ENCODE peak calls at places on chromosome 15, in six cellular contexts. One of them, this sample, is unnamed.

GRCh38 chr15:60062826-60063225 is 58.7 kb downstream of the FOXB1 start:
- DNase-seq in CD8-positive, alpha-beta T cell: no peak
- DNase-seq in mammary epithelial cell: peak; percentile 62
- DNase-seq in H9: no peak
- DNase-seq in stomach: no peak
- DNase-seq in heart right ventricle: no peak
- DNase-seq in this sample: no peak

GRCh38 chr15:99944131-99944530 is 210.9 kb upstream of the LYSMD4 start:
- DNase-seq in CD8-positive, alpha-beta T cell: no peak
- DNase-seq in mammary epithelial cell: no peak
- DNase-seq in H9: no peak
- DNase-seq in stomach: no peak
- DNase-seq in heart right ventricle: no peak
- DNase-seq in this sample: peak; percentile 22

GRCh38 chr15:56273724-56274123 is 30.0 kb upstream of the RFX7 start:
- DNase-seq in CD8-positive, alpha-beta T cell: no peak
- DNase-seq in mammary epithelial cell: no peak
- DNase-seq in H9: no peak
- DNase-seq in stomach: no peak
- DNase-seq in heart right ventricle: no peak
- DNase-seq in this sample: no peak

GRCh38 chr15:65824031-65824743 is 32.1 kb upstream of the DENND4A start:
- DNase-seq in CD8-positive, alpha-beta T cell: no peak
- DNase-seq in mammary epithelial cell: peak; percentile 59
- DNase-seq in H9: peak; percentile 82
- DNase-seq in stomach: peak; percentile 57
- DNase-seq in heart right ventricle: peak; percentile 62
- DNase-seq in this sample: peak; percentile 43

GRCh38 chr15:80953953-80954778 is 35.5 kb downstream of the MESD start:
- DNase-seq in CD8-positive, alpha-beta T cell: no peak
- DNase-seq in mammary epithelial cell: no peak
- DNase-seq in H9: peak; percentile 75
- DNase-seq in stomach: no peak
- DNase-seq in heart right ventricle: no peak
- DNase-seq in this sample: no peak

GRCh38 chr15:71168163-71168832 is 53.0 kb downstream of the THSD4 start:
- DNase-seq in CD8-positive, alpha-beta T cell: no peak
- DNase-seq in mammary epithelial cell: no peak
- DNase-seq in H9: no peak
- DNase-seq in stomach: no peak
- DNase-seq in heart right ventricle: peak; percentile 49
- DNase-seq in this sample: no peak

GRCh38 chr15:68053001-68053400 is 1.1 kb upstream of the PIAS1 start:
- DNase-seq in CD8-positive, alpha-beta T cell: no peak
- DNase-seq in mammary epithelial cell: no peak
- DNase-seq in H9: no peak
- DNase-seq in stomach: no peak
- DNase-seq in heart right ventricle: no peak
- DNase-seq in this sample: no peak

GRCh38 chr15:98077186-98077585 is 116.7 kb downstream of the ARRDC4 start:
- DNase-seq in CD8-positive, alpha-beta T cell: no peak
- DNase-seq in mammary epithelial cell: no peak
- DNase-seq in H9: no peak
- DNase-seq in stomach: no peak
- DNase-seq in heart right ventricle: no peak
- DNase-seq in this sample: no peak

GRCh38 chr15:33985751-33986150 is 17.5 kb downstream of the CHRM5 start:
- DNase-seq in CD8-positive, alpha-beta T cell: no peak
- DNase-seq in mammary epithelial cell: peak; percentile 11
- DNase-seq in H9: no peak
- DNase-seq in stomach: no peak
- DNase-seq in heart right ventricle: no peak
- DNase-seq in this sample: no peak

GRCh38 chr15:80087104-80087503 is 27.6 kb downstream of the ZFAND6 start:
- DNase-seq in CD8-positive, alpha-beta T cell: no peak
- DNase-seq in mammary epithelial cell: no peak
- DNase-seq in H9: no peak
- DNase-seq in stomach: no peak
- DNase-seq in heart right ventricle: no peak
- DNase-seq in this sample: no peak

GRCh38 chr15:82129769-82130168 is 84.0 kb upstream of the MEX3B start:
- DNase-seq in CD8-positive, alpha-beta T cell: no peak
- DNase-seq in mammary epithelial cell: no peak
- DNase-seq in H9: no peak
- DNase-seq in stomach: no peak
- DNase-seq in heart right ventricle: no peak
- DNase-seq in this sample: no peak

GRCh38 chr15:82043726-82044372 is 2.0 kb downstream of the MEX3B start:
- DNase-seq in CD8-positive, alpha-beta T cell: no peak
- DNase-seq in mammary epithelial cell: no peak
- DNase-seq in H9: peak; percentile 41
- DNase-seq in stomach: no peak
- DNase-seq in heart right ventricle: no peak
- DNase-seq in this sample: no peak

GRCh38 chr15:42064271-42064670 is 30.1 kb downstream of the PLA2G4D start:
- DNase-seq in CD8-positive, alpha-beta T cell: no peak
- DNase-seq in mammary epithelial cell: no peak
- DNase-seq in H9: no peak
- DNase-seq in stomach: no peak
- DNase-seq in heart right ventricle: no peak
- DNase-seq in this sample: no peak

GRCh38 chr15:98647026-98647773 is 1.1 kb upstream of the IGF1R start:
- DNase-seq in CD8-positive, alpha-beta T cell: peak; percentile 34
- DNase-seq in mammary epithelial cell: peak; percentile 47
- DNase-seq in H9: peak; percentile 87
- DNase-seq in stomach: peak; percentile 66
- DNase-seq in heart right ventricle: peak; percentile 64
- DNase-seq in this sample: peak; percentile 63

GRCh38 chr15:47407692-47408091 is 309.6 kb upstream of the SEMA6D start:
- DNase-seq in CD8-positive, alpha-beta T cell: no peak
- DNase-seq in mammary epithelial cell: no peak
- DNase-seq in H9: peak; percentile 59
- DNase-seq in stomach: no peak
- DNase-seq in heart right ventricle: no peak
- DNase-seq in this sample: no peak

GRCh38 chr15:58864602-58865419 is 68.7 kb downstream of the SLTM start:
- DNase-seq in CD8-positive, alpha-beta T cell: no peak
- DNase-seq in mammary epithelial cell: no peak
- DNase-seq in H9: peak; percentile 76
- DNase-seq in stomach: peak; percentile 33
- DNase-seq in heart right ventricle: peak; percentile 25
- DNase-seq in this sample: peak; percentile 29

GRCh38 chr15:76107169-76107568 is 47.4 kb downstream of the TMEM266 start:
- DNase-seq in CD8-positive, alpha-beta T cell: no peak
- DNase-seq in mammary epithelial cell: peak; percentile 60
- DNase-seq in H9: no peak
- DNase-seq in stomach: no peak
- DNase-seq in heart right ventricle: no peak
- DNase-seq in this sample: no peak

GRCh38 chr15:59825926-59826325 is 136.8 kb upstream of the BNIP2 start:
- DNase-seq in CD8-positive, alpha-beta T cell: no peak
- DNase-seq in mammary epithelial cell: peak; percentile 82
- DNase-seq in H9: no peak
- DNase-seq in stomach: no peak
- DNase-seq in heart right ventricle: no peak
- DNase-seq in this sample: peak; percentile 11

DNA sequence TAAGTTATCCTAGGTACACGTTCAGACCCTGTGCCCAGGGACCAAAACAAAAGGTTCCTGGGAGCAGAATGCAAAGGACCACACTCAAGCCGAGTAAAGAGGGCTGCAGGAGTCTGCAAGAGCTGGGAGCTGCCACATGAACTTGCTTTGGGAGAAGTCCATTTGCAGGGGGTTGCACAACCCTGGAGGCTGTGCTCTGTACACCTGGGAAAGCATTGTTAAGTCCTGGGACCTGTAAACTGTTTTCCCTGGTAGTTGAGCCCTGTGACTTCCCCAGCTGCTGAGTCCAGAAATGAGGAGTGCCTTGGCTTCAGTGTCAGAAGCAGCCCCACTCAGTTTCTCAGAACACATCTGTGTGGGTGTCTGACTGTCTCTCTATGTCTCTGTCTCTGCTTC is 102.2 kb upstream of the TPM1 start:
- DNase-seq in CD8-positive, alpha-beta T cell: no peak
- DNase-seq in mammary epithelial cell: no peak
- DNase-seq in H9: no peak
- DNase-seq in stomach: no peak
- DNase-seq in heart right ventricle: no peak
- DNase-seq in this sample: no peak
- H3K27me3 ChIP-seq in CD8-positive, alpha-beta T cell: no peaks in the 10 kb centered on the region
- H3K27me3 ChIP-seq in mammary epithelial cell: no peaks in the 10 kb centered on the region
- H3K27me3 ChIP-seq in H9: no peaks in the 10 kb centered on the region
- H3K27me3 ChIP-seq in stomach: no peaks in the 10 kb centered on the region
- H3K27me3 ChIP-seq in heart right ventricle: no peaks in the 10 kb centered on the region
- H3K27me3 ChIP-seq in this sample: no peaks in the 10 kb centered on the region

DNA sequence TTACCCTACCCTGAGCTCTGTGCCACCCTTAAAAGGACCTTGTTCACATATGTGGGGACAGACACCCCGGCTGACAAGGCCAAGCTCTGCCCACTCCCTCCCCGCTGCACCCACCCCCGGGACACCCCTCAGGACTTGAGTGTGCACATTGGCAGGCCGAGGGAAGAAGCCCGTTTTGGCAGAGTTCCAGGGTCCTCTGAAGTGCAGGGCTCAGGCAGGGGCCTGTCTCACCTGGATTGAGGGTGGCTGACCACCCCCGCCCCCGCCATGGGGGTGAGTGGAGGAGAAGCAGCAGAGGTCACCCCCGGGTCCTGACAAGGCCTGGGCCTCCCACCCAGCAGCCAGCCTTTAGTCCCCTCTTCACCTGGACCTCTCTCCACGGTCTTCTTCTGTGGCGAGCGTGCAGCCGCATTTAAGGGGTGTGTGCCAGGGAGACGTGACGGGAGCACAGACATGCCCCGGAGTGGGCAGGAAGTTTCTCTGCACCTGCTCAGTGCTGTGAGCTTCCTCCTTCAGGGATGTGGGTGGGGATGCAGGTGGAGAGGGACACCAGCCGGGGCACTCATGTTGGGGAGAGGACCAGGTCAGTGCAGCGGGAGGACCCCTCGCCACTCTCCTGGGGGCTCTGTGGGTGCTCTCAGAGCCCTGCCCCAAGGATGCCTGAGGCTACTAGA is 50.7 kb downstream of the LINGO1 start:
- DNase-seq in CD8-positive, alpha-beta T cell: no peak
- DNase-seq in mammary epithelial cell: no peak
- DNase-seq in H9: no peak
- DNase-seq in stomach: no peak
- DNase-seq in heart right ventricle: no peak
- DNase-seq in this sample: no peak
- H3K27me3 ChIP-seq in CD8-positive, alpha-beta T cell: no peaks in the 10 kb centered on the region
- H3K27me3 ChIP-seq in mammary epithelial cell: no peaks in the 10 kb centered on the region
- H3K27me3 ChIP-seq in H9: no peaks in the 10 kb centered on the region
- H3K27me3 ChIP-seq in stomach: no peaks in the 10 kb centered on the region
- H3K27me3 ChIP-seq in heart right ventricle: no peaks in the 10 kb centered on the region
- H3K27me3 ChIP-seq in this sample: no peaks in the 10 kb centered on the region

DNA sequence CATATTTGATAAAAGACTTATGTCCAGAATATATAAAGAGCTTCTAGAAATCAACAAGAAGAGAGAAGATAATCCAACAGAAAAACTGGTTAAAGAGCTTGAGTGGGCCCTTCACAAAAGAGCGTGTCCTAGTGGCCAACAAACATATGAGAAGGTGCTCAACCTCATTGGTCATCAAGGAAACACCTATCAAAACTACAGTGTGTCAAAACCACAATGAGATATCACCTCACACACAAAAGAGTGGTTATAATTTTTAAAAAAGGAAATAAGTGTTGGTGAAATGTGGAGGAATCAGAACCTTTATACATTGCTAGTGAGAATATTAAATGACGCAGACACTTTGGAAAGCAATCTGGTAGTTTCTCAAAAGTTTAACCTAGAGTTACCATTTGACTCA is 68.4 kb upstream of the KLF13 start:
- DNase-seq in CD8-positive, alpha-beta T cell: no peak
- DNase-seq in mammary epithelial cell: no peak
- DNase-seq in H9: no peak
- DNase-seq in stomach: no peak
- DNase-seq in heart right ventricle: no peak
- DNase-seq in this sample: no peak
- H3K27me3 ChIP-seq in CD8-positive, alpha-beta T cell: no peaks in the 10 kb centered on the region
- H3K27me3 ChIP-seq in mammary epithelial cell: no peaks in the 10 kb centered on the region
- H3K27me3 ChIP-seq in H9: no peaks in the 10 kb centered on the region
- H3K27me3 ChIP-seq in stomach: no peaks in the 10 kb centered on the region
- H3K27me3 ChIP-seq in heart right ventricle: no peaks in the 10 kb centered on the region
- H3K27me3 ChIP-seq in this sample: no peaks in the 10 kb centered on the region

DNA sequence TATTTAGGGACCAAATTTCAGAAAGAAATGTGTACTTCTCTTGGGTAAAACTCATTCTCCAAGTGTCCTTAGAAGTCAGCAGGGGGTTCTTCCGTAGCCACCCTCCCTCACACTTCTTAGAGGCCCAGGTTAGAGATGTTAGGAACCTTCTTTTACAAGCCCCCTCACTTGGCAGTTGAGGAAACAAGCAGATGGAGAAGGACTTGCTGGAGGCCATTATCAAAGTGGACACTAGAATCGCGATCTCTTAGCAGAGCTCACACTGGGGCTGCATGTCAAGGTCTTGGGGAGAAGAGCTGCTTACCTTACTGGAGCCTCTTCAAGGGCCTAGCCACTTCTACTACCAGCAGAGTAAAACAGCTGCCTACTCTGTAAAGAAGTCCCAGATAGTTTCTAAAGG is 69.4 kb upstream of the POLG start:
- DNase-seq in CD8-positive, alpha-beta T cell: no peak
- DNase-seq in mammary epithelial cell: no peak
- DNase-seq in H9: no peak
- DNase-seq in stomach: no peak
- DNase-seq in heart right ventricle: no peak
- DNase-seq in this sample: no peak
- H3K27me3 ChIP-seq in CD8-positive, alpha-beta T cell: peaks cover 58% of the 10 kb centered on the region
- H3K27me3 ChIP-seq in mammary epithelial cell: peaks cover 51% of the 10 kb centered on the region
- H3K27me3 ChIP-seq in H9: peaks cover 96% of the 10 kb centered on the region
- H3K27me3 ChIP-seq in stomach: peaks cover 35% of the 10 kb centered on the region
- H3K27me3 ChIP-seq in heart right ventricle: peaks cover 96% of the 10 kb centered on the region
- H3K27me3 ChIP-seq in this sample: peaks cover 22% of the 10 kb centered on the region

GRCh38 chr15:69087581-69087980 is 72.9 kb upstream of the GLCE start:
- DNase-seq in CD8-positive, alpha-beta T cell: no peak
- DNase-seq in mammary epithelial cell: no peak
- DNase-seq in H9: no peak
- DNase-seq in stomach: no peak
- DNase-seq in heart right ventricle: no peak
- DNase-seq in this sample: no peak
- H3K27me3 ChIP-seq in CD8-positive, alpha-beta T cell: no peaks in the 10 kb centered on the region
- H3K27me3 ChIP-seq in mammary epithelial cell: no peaks in the 10 kb centered on the region
- H3K27me3 ChIP-seq in H9: no peaks in the 10 kb centered on the region
- H3K27me3 ChIP-seq in stomach: no peaks in the 10 kb centered on the region
- H3K27me3 ChIP-seq in heart right ventricle: no peaks in the 10 kb centered on the region
- H3K27me3 ChIP-seq in this sample: no peaks in the 10 kb centered on the region

GRCh38 chr15:88403461-88403860 is 63.7 kb downstream of the MRPL46 start:
- DNase-seq in CD8-positive, alpha-beta T cell: no peak
- DNase-seq in mammary epithelial cell: no peak
- DNase-seq in H9: no peak
- DNase-seq in stomach: no peak
- DNase-seq in heart right ventricle: no peak
- DNase-seq in this sample: no peak
- H3K27me3 ChIP-seq in CD8-positive, alpha-beta T cell: no peaks in the 10 kb centered on the region
- H3K27me3 ChIP-seq in mammary epithelial cell: no peaks in the 10 kb centered on the region
- H3K27me3 ChIP-seq in H9: no peaks in the 10 kb centered on the region
- H3K27me3 ChIP-seq in stomach: no peaks in the 10 kb centered on the region
- H3K27me3 ChIP-seq in heart right ventricle: no peaks in the 10 kb centered on the region
- H3K27me3 ChIP-seq in this sample: no peaks in the 10 kb centered on the region

GRCh38 chr15:40252438-40253178 is 13.7 kb downstream of the PAK6 start:
- DNase-seq in CD8-positive, alpha-beta T cell: no peak
- DNase-seq in mammary epithelial cell: no peak
- DNase-seq in H9: peak; percentile 70
- DNase-seq in stomach: peak; percentile 70
- DNase-seq in heart right ventricle: no peak
- DNase-seq in this sample: peak; percentile 62
- H3K27me3 ChIP-seq in CD8-positive, alpha-beta T cell: no peaks in the 10 kb centered on the region
- H3K27me3 ChIP-seq in mammary epithelial cell: no peaks in the 10 kb centered on the region
- H3K27me3 ChIP-seq in H9: peaks cover 16% of the 10 kb centered on the region
- H3K27me3 ChIP-seq in stomach: no peaks in the 10 kb centered on the region
- H3K27me3 ChIP-seq in heart right ventricle: no peaks in the 10 kb centered on the region
- H3K27me3 ChIP-seq in this sample: no peaks in the 10 kb centered on the region

GRCh38 chr15:93150910-93151309 is 61.9 kb upstream of the RGMA start:
- DNase-seq in CD8-positive, alpha-beta T cell: no peak
- DNase-seq in mammary epithelial cell: no peak
- DNase-seq in H9: no peak
- DNase-seq in stomach: no peak
- DNase-seq in heart right ventricle: peak; percentile 20
- DNase-seq in this sample: no peak
- H3K27me3 ChIP-seq in CD8-positive, alpha-beta T cell: no peaks in the 10 kb centered on the region
- H3K27me3 ChIP-seq in mammary epithelial cell: no peaks in the 10 kb centered on the region
- H3K27me3 ChIP-seq in H9: no peaks in the 10 kb centered on the region
- H3K27me3 ChIP-seq in stomach: no peaks in the 10 kb centered on the region
- H3K27me3 ChIP-seq in heart right ventricle: no peaks in the 10 kb centered on the region
- H3K27me3 ChIP-seq in this sample: no peaks in the 10 kb centered on the region